ENCODE peak calls at places on chromosomes 13 and 19, in six cellular contexts. K is neural progenitor cell, A is H9, N is tibial artery, T is keratinocyte, H is tibial nerve. C is an unnamed sample.

GRCh38 chr19:45901432-45901903 is 945 bp downstream of the MYPOP start:
- DNase-seq in K (peak; percentile 62), A (peak; percentile 32), N (no peak), T (no peak), H (no peak), C (peak; percentile 53)

GRCh38 chr13:68128297-68128915 is 898.3 kb upstream of the PCDH9 start:
- DNase-seq in K (no peak), A (no peak), N (no peak), T (no peak), H (no peak), C (no peak)

GRCh38 chr13:46382224-46382623 is 4.8 kb downstream of the RUBCNL start:
- DNase-seq in K (no peak), A (no peak), N (no peak), T (no peak), H (no peak), C (no peak)

GRCh38 chr13:40401911-40402776 is 264.3 kb downstream of the FOXO1 start:
- DNase-seq in K (no peak), A (no peak), N (peak; percentile 97), T (no peak), H (peak; percentile 96), C (peak; percentile 95)

GRCh38 chr13:35720690-35721554 is 244.4 kb upstream of the MAB21L1 start:
- DNase-seq in K (peak; percentile 80), A (peak; percentile 80), N (no peak), T (no peak), H (no peak), C (peak; percentile 58)

GRCh38 chr13:37667631-37668161 is 69.1 kb upstream of the POSTN start:
- DNase-seq in K (no peak), A (no peak), N (no peak), T (no peak), H (no peak), C (no peak)

GRCh38 chr19:53254451-53255341 is at the start of gene ZNF677:
- DNase-seq in K (peak; percentile 83), A (peak; percentile 93), N (peak; percentile 96), T (peak; percentile 33), H (peak; percentile 74), C (peak; percentile 92)

GRCh38 chr13:46617382-46617781 is 64.4 kb downstream of the LRCH1 start:
- DNase-seq in K (no peak), A (no peak), N (no peak), T (no peak), H (no peak), C (no peak)

GRCh38 chr19:48396871-48397176 is 3.4 kb downstream of the GRIN2D start:
- DNase-seq in K (no peak), A (no peak), N (no peak), T (no peak), H (no peak), C (no peak)

GRCh38 chr19:16330368-16330801 is 5.8 kb downstream of the KLF2 start:
- DNase-seq in K (no peak), A (no peak), N (peak; percentile 82), T (peak; percentile 70), H (no peak), C (peak; percentile 82)

GRCh38 chr19:29629836-29630534 is 23.9 kb downstream of the POP4 start:
- DNase-seq in K (no peak), A (no peak), N (no peak), T (no peak), H (no peak), C (no peak)

GRCh38 chr19:40214936-40215335 is 3.2 kb downstream of the TTC9B start:
- DNase-seq in K (no peak), A (no peak), N (no peak), T (no peak), H (no peak), C (no peak)

GRCh38 chr13:78401833-78402232 is 201.5 kb downstream of the POU4F1 start:
- DNase-seq in K (peak; percentile 39), A (no peak), N (no peak), T (no peak), H (no peak), C (no peak)

GRCh38 chr19:49152218-49152550 is 3.0 kb downstream of the HRC start:
- DNase-seq in K (no peak), A (no peak), N (no peak), T (no peak), H (no peak), C (no peak)

GRCh38 chr13:52348081-52348480 is 57.9 kb downstream of the THSD1 start:
- DNase-seq in K (no peak), A (no peak), N (no peak), T (no peak), H (no peak), C (no peak)

GRCh38 chr13:25249001-25249543 is 38.2 kb downstream of the MTMR6 start:
- DNase-seq in K (peak; percentile 53), A (no peak), N (no peak), T (no peak), H (no peak), C (no peak)

GRCh38 chr13:92488249-92488845 is 738.3 kb upstream of the GPC6 start:
- DNase-seq in K (no peak), A (no peak), N (no peak), T (no peak), H (no peak), C (no peak)

GRCh38 chr19:18438331-18439024 is 545 bp upstream of the ISYNA1 start:
- DNase-seq in K (peak; percentile 73), A (peak; percentile 73), N (peak; percentile 87), T (no peak), H (no peak), C (peak; percentile 86)

GRCh38 chr13:23339225-23339624 is 94.3 kb downstream of the SACS start:
- DNase-seq in K (no peak), A (no peak), N (no peak), T (no peak), H (no peak), C (no peak)

GRCh38 chr13:30679483-30680330 is 55.6 kb upstream of the ALOX5AP start:
- DNase-seq in K (peak; percentile 60), A (peak; percentile 50), N (no peak), T (no peak), H (no peak), C (no peak)

GRCh38 chr13:36608474-36608873 is 65.3 kb upstream of the SERTM1 start:
- DNase-seq in K (no peak), A (no peak), N (no peak), T (no peak), H (no peak), C (no peak)

GRCh38 chr13:39284801-39285388 is 246.6 kb downstream of the NHLRC3 start:
- DNase-seq in K (peak; percentile 15), A (peak; percentile 41), N (no peak), T (no peak), H (no peak), C (no peak)

GRCh38 chr13:33744589-33745369 is 73.2 kb upstream of the RFC3 start:
- DNase-seq in K (no peak), A (no peak), N (no peak), T (no peak), H (no peak), C (peak; percentile 23)

GRCh38 chr19:7907122-7907521 is 3.4 kb downstream of the MAP2K7 start:
- DNase-seq in K (no peak), A (no peak), N (no peak), T (no peak), H (no peak), C (peak; percentile 19)

GRCh38 chr19:49590971-49591730 is at the start of gene PRR12:
- DNase-seq in K (peak; percentile 88), A (peak; percentile 81), N (peak; percentile 83), T (no peak), H (no peak), C (peak; percentile 74)

GRCh38 chr19:38841787-38842438 is 7.9 kb downstream of the HNRNPL start:
- DNase-seq in K (no peak), A (no peak), N (no peak), T (no peak), H (no peak), C (no peak)

GRCh38 chr19:38841180-38841766 is 8.5 kb downstream of the HNRNPL start:
- DNase-seq in K (no peak), A (no peak), N (no peak), T (no peak), H (no peak), C (no peak)

GRCh38 chr19:38844093-38844686 is 5.6 kb downstream of the HNRNPL start:
- DNase-seq in K (no peak), A (no peak), N (no peak), T (no peak), H (no peak), C (no peak)

GRCh38 chr19:38843175-38843758 is 6.5 kb downstream of the HNRNPL start:
- DNase-seq in K (no peak), A (no peak), N (no peak), T (no peak), H (no peak), C (no peak)

GRCh38 chr19:38842439-38843174 is 7.2 kb downstream of the HNRNPL start:
- DNase-seq in K (no peak), A (no peak), N (no peak), T (no peak), H (no peak), C (no peak)
- H3K4me1 ChIP-seq in K (peaks cover 3% of the 10 kb centered on the region), A (no peaks in the 10 kb centered on the region), N (peaks cover 31% of the 10 kb centered on the region), T (peaks cover 39% of the 10 kb centered on the region), H (peaks cover 20% of the 10 kb centered on the region), C (peaks cover 2% of the 10 kb centered on the region)

GRCh38 chr19:55446060-55446459 is 3.0 kb upstream of the SHISA7 start:
- DNase-seq in K (no peak), A (no peak), N (no peak), T (peak; percentile 66), H (no peak), C (no peak)
- H3K27me3 ChIP-seq in K (peaks cover 98% of the 10 kb centered on the region), A (peaks cover 67% of the 10 kb centered on the region), N (peaks cover 75% of the 10 kb centered on the region), T (peaks cover 56% of the 10 kb centered on the region), H (no peaks in the 10 kb centered on the region), C (no peaks in the 10 kb centered on the region)

GRCh38 chr13:32048816-32049215 is 17.2 kb downstream of the FRY start:
- DNase-seq in K (no peak), A (no peak), N (no peak), T (no peak), H (no peak), C (no peak)

GRCh38 chr13:32045963-32046785 is 14.6 kb downstream of the FRY start:
- DNase-seq in K (no peak), A (no peak), N (no peak), T (no peak), H (no peak), C (no peak)

GRCh38 chr13:32047796-32048195 is 16.2 kb downstream of the FRY start:
- DNase-seq in K (no peak), A (no peak), N (no peak), T (no peak), H (no peak), C (no peak)

GRCh38 chr13:32045537-32045936 is 14.0 kb downstream of the FRY start:
- DNase-seq in K (no peak), A (no peak), N (no peak), T (no peak), H (no peak), C (no peak)

DNA sequence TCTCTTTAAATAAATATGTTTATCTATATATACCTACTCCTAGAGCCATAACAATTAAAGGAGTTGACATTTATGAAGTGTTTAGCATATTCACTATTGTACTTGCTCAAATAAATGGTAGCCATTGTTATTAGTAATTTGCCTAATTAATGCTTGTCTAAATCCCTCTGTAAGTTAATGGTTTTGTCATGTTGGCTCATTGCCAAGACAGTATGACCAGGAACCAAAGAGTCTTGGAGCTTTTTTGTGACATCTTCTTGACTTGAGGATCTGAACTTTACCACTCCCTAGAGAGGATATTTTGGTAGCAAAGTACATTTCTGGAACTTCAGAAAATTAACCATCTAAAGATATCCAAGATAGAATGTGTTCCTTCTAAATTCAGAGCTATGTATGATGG is 15.5 kb downstream of the FRY start:
- DNase-seq in K (no peak), A (no peak), N (no peak), T (no peak), H (no peak), C (no peak)
- H3K4me1 ChIP-seq in K (peaks cover 21% of the 10 kb centered on the region), A (peaks cover 4% of the 10 kb centered on the region), N (peaks cover 46% of the 10 kb centered on the region), T (peaks cover 2% of the 10 kb centered on the region), H (peaks cover 11% of the 10 kb centered on the region), C (peaks cover 2% of the 10 kb centered on the region)

GRCh38 chr19:33299061-33299665 is 3.2 kb downstream of the CEBPA start:
- DNase-seq in K (peak; percentile 46), A (no peak), N (no peak), T (no peak), H (no peak), C (no peak)
- H3K27me3 ChIP-seq in K (peaks cover 52% of the 10 kb centered on the region), A (peaks cover 18% of the 10 kb centered on the region), N (peaks cover 56% of the 10 kb centered on the region), T (peaks cover 21% of the 10 kb centered on the region), H (no peaks in the 10 kb centered on the region), C (no peaks in the 10 kb centered on the region)